ENCODE peak calls at places on chromosomes 3 and 15, in seven cellular contexts. One of them, this sample, is unnamed.

GRCh38 chr3:130835483-130835882 is 58.4 kb upstream of the ATP2C1 start:
- DNase-seq in PC-3: peak; percentile 3
- DNase-seq in GM23338: no peak
- DNase-seq in HepG2: no peak
- DNase-seq in HCT116: no peak
- DNase-seq in endothelial cell of umbilical vein: no peak
- DNase-seq in hepatocyte: no peak
- DNase-seq in this sample: no peak

GRCh38 chr15:52143862-52144261 is 31.3 kb upstream of the BCL2L10 start:
- DNase-seq in PC-3: peak; percentile 77
- DNase-seq in GM23338: peak; percentile 22
- DNase-seq in HepG2: peak; percentile 63
- DNase-seq in HCT116: no peak
- DNase-seq in endothelial cell of umbilical vein: no peak
- DNase-seq in hepatocyte: peak; percentile 48
- DNase-seq in this sample: no peak

GRCh38 chr3:184160456-184160855 is 5.3 kb downstream of the DVL3 start:
- DNase-seq in PC-3: peak; percentile 72
- DNase-seq in GM23338: no peak
- DNase-seq in HepG2: no peak
- DNase-seq in HCT116: no peak
- DNase-seq in endothelial cell of umbilical vein: peak; percentile 60
- DNase-seq in hepatocyte: no peak
- DNase-seq in this sample: no peak

GRCh38 chr3:25663324-25664065 is 1.2 kb downstream of the TOP2B start:
- DNase-seq in PC-3: peak; percentile 52
- DNase-seq in GM23338: peak; percentile 63
- DNase-seq in HepG2: peak; percentile 56
- DNase-seq in HCT116: peak; percentile 8
- DNase-seq in endothelial cell of umbilical vein: peak; percentile 58
- DNase-seq in hepatocyte: peak; percentile 34
- DNase-seq in this sample: peak; percentile 18

GRCh38 chr15:75640483-75641175 is 605 bp upstream of the IMP3 start:
- DNase-seq in PC-3: peak; percentile 55
- DNase-seq in GM23338: peak; percentile 79
- DNase-seq in HepG2: peak; percentile 61
- DNase-seq in HCT116: peak; percentile 54
- DNase-seq in endothelial cell of umbilical vein: peak; percentile 77
- DNase-seq in hepatocyte: peak; percentile 56
- DNase-seq in this sample: no peak

GRCh38 chr3:161744366-161744765 is 247.8 kb downstream of the OTOL1 start:
- DNase-seq in PC-3: no peak
- DNase-seq in GM23338: no peak
- DNase-seq in HepG2: no peak
- DNase-seq in HCT116: no peak
- DNase-seq in endothelial cell of umbilical vein: no peak
- DNase-seq in hepatocyte: no peak
- DNase-seq in this sample: no peak

GRCh38 chr3:100972867-100973266 is 20.4 kb downstream of the ABI3BP start:
- DNase-seq in PC-3: peak; percentile 52
- DNase-seq in GM23338: no peak
- DNase-seq in HepG2: no peak
- DNase-seq in HCT116: no peak
- DNase-seq in endothelial cell of umbilical vein: peak; percentile 44
- DNase-seq in hepatocyte: no peak
- DNase-seq in this sample: no peak

GRCh38 chr3:148992027-148992634 is 791 bp downstream of the GYG1 start:
- DNase-seq in PC-3: peak; percentile 40
- DNase-seq in GM23338: peak; percentile 71
- DNase-seq in HepG2: peak; percentile 8
- DNase-seq in HCT116: no peak
- DNase-seq in endothelial cell of umbilical vein: peak; percentile 45
- DNase-seq in hepatocyte: peak; percentile 74
- DNase-seq in this sample: peak; percentile 15

GRCh38 chr15:52144656-52145055 is 32.1 kb upstream of the BCL2L10 start:
- DNase-seq in PC-3: peak; percentile 43
- DNase-seq in GM23338: no peak
- DNase-seq in HepG2: no peak
- DNase-seq in HCT116: no peak
- DNase-seq in endothelial cell of umbilical vein: peak; percentile 35
- DNase-seq in hepatocyte: no peak
- DNase-seq in this sample: no peak

GRCh38 chr15:56473017-56473416 is 8.1 kb upstream of the MNS1 start:
- DNase-seq in PC-3: no peak
- DNase-seq in GM23338: no peak
- DNase-seq in HepG2: no peak
- DNase-seq in HCT116: no peak
- DNase-seq in endothelial cell of umbilical vein: no peak
- DNase-seq in hepatocyte: no peak
- DNase-seq in this sample: no peak

GRCh38 chr3:4993276-4994143 is 14.3 kb downstream of the BHLHE40 start:
- DNase-seq in PC-3: no peak
- DNase-seq in GM23338: no peak
- DNase-seq in HepG2: no peak
- DNase-seq in HCT116: no peak
- DNase-seq in endothelial cell of umbilical vein: no peak
- DNase-seq in hepatocyte: no peak
- DNase-seq in this sample: no peak

GRCh38 chr3:9078561-9079240 is 115.4 kb upstream of the RAD18 start:
- DNase-seq in PC-3: peak; percentile 20
- DNase-seq in GM23338: peak; percentile 71
- DNase-seq in HepG2: peak; percentile 9
- DNase-seq in HCT116: peak; percentile 3
- DNase-seq in endothelial cell of umbilical vein: no peak
- DNase-seq in hepatocyte: peak; percentile 32
- DNase-seq in this sample: no peak

GRCh38 chr3:39146611-39147373 is 6.6 kb downstream of the CSRNP1 start:
- DNase-seq in PC-3: peak; percentile 97
- DNase-seq in GM23338: no peak
- DNase-seq in HepG2: peak; percentile 29
- DNase-seq in HCT116: peak; percentile 77
- DNase-seq in endothelial cell of umbilical vein: peak; percentile 95
- DNase-seq in hepatocyte: peak; percentile 85
- DNase-seq in this sample: no peak

GRCh38 chr15:47027322-47027946 is 689.9 kb upstream of the SEMA6D start:
- DNase-seq in PC-3: no peak
- DNase-seq in GM23338: peak; percentile 50
- DNase-seq in HepG2: no peak
- DNase-seq in HCT116: no peak
- DNase-seq in endothelial cell of umbilical vein: no peak
- DNase-seq in hepatocyte: peak; percentile 17
- DNase-seq in this sample: no peak

GRCh38 chr15:62163847-62164499 is 1.1 kb downstream of the C2CD4B start:
- DNase-seq in PC-3: no peak
- DNase-seq in GM23338: peak; percentile 68
- DNase-seq in HepG2: no peak
- DNase-seq in HCT116: no peak
- DNase-seq in endothelial cell of umbilical vein: peak; percentile 44
- DNase-seq in hepatocyte: peak; percentile 26
- DNase-seq in this sample: peak; percentile 18

GRCh38 chr3:31968391-31968926 is 12.6 kb downstream of the OSBPL10 start:
- DNase-seq in PC-3: peak; percentile 65
- DNase-seq in GM23338: no peak
- DNase-seq in HepG2: no peak
- DNase-seq in HCT116: no peak
- DNase-seq in endothelial cell of umbilical vein: peak; percentile 78
- DNase-seq in hepatocyte: no peak
- DNase-seq in this sample: no peak

GRCh38 chr3:146883292-146883691 is 278.1 kb upstream of the PLSCR5 start:
- DNase-seq in PC-3: no peak
- DNase-seq in GM23338: no peak
- DNase-seq in HepG2: no peak
- DNase-seq in HCT116: no peak
- DNase-seq in endothelial cell of umbilical vein: no peak
- DNase-seq in hepatocyte: no peak
- DNase-seq in this sample: no peak

GRCh38 chr3:15110201-15110600 is 11.3 kb upstream of the RBSN start:
- DNase-seq in PC-3: no peak
- DNase-seq in GM23338: no peak
- DNase-seq in HepG2: no peak
- DNase-seq in HCT116: no peak
- DNase-seq in endothelial cell of umbilical vein: no peak
- DNase-seq in hepatocyte: no peak
- DNase-seq in this sample: no peak

GRCh38 chr3:133991209-133991608 is 38.5 kb downstream of the SLCO2A1 start:
- DNase-seq in PC-3: peak; percentile 26
- DNase-seq in GM23338: no peak
- DNase-seq in HepG2: no peak
- DNase-seq in HCT116: no peak
- DNase-seq in endothelial cell of umbilical vein: peak; percentile 41
- DNase-seq in hepatocyte: no peak
- DNase-seq in this sample: no peak

GRCh38 chr3:98787181-98787580 is 24.0 kb downstream of the ST3GAL6 start:
- DNase-seq in PC-3: no peak
- DNase-seq in GM23338: no peak
- DNase-seq in HepG2: no peak
- DNase-seq in HCT116: no peak
- DNase-seq in endothelial cell of umbilical vein: no peak
- DNase-seq in hepatocyte: no peak
- DNase-seq in this sample: no peak

GRCh38 chr15:64938192-64938591 is 26.5 kb downstream of the ANKDD1A start:
- DNase-seq in PC-3: peak; percentile 56
- DNase-seq in GM23338: no peak
- DNase-seq in HepG2: peak; percentile 77
- DNase-seq in HCT116: peak; percentile 21
- DNase-seq in endothelial cell of umbilical vein: peak; percentile 23
- DNase-seq in hepatocyte: no peak
- DNase-seq in this sample: no peak

GRCh38 chr3:18988619-18989229 is 159.6 kb upstream of the KCNH8 start:
- DNase-seq in PC-3: peak; percentile 81
- DNase-seq in GM23338: peak; percentile 80
- DNase-seq in HepG2: peak; percentile 12
- DNase-seq in HCT116: no peak
- DNase-seq in endothelial cell of umbilical vein: no peak
- DNase-seq in hepatocyte: peak; percentile 67
- DNase-seq in this sample: peak; percentile 27

DNA sequence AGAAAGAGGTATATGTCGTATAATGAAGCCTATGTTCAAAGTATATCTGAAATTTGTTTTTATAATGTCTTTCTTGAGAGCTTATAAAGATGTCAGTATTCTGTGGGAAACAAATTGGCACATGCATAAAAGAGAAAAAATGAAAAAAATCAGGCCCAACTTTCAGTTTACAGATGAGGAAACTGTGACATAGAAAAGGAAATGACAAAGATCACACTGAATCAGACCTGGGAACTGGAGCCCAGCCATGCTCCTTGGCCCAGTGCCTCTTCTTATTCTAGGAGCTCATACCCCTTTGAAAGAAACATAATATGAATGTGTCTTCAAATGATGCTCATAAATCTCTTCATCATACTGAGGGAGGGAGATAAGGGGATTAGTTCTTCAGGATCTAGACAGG is 48.4 kb downstream of the TMEM44 start:
- DNase-seq in PC-3: peak; percentile 82
- DNase-seq in GM23338: no peak
- DNase-seq in HepG2: no peak
- DNase-seq in HCT116: no peak
- DNase-seq in endothelial cell of umbilical vein: peak; percentile 92
- DNase-seq in hepatocyte: no peak
- DNase-seq in this sample: no peak
- H3K27ac ChIP-seq in PC-3: peak overlapping the region; percentile 82
- H3K27ac ChIP-seq in GM23338: no peak overlapping the region
- H3K27ac ChIP-seq in HepG2: no peak overlapping the region
- H3K27ac ChIP-seq in HCT116: no peak overlapping the region
- H3K27ac ChIP-seq in endothelial cell of umbilical vein: peak overlapping the region; percentile 80
- H3K27ac ChIP-seq in hepatocyte: no peak overlapping the region
- H3K27ac ChIP-seq in this sample: no peak overlapping the region

GRCh38 chr15:91125162-91125561 is 25.1 kb downstream of the SV2B start:
- DNase-seq in PC-3: no peak
- DNase-seq in GM23338: no peak
- DNase-seq in HepG2: no peak
- DNase-seq in HCT116: no peak
- DNase-seq in endothelial cell of umbilical vein: no peak
- DNase-seq in hepatocyte: no peak
- DNase-seq in this sample: no peak

GRCh38 chr15:91129436-91129835 is 29.4 kb downstream of the SV2B start:
- DNase-seq in PC-3: no peak
- DNase-seq in GM23338: no peak
- DNase-seq in HepG2: no peak
- DNase-seq in HCT116: no peak
- DNase-seq in endothelial cell of umbilical vein: no peak
- DNase-seq in hepatocyte: no peak
- DNase-seq in this sample: no peak

GRCh38 chr15:91126080-91126479 is 26.0 kb downstream of the SV2B start:
- DNase-seq in PC-3: no peak
- DNase-seq in GM23338: no peak
- DNase-seq in HepG2: no peak
- DNase-seq in HCT116: no peak
- DNase-seq in endothelial cell of umbilical vein: no peak
- DNase-seq in hepatocyte: no peak
- DNase-seq in this sample: no peak

GRCh38 chr15:91128028-91128427 is 28.0 kb downstream of the SV2B start:
- DNase-seq in PC-3: no peak
- DNase-seq in GM23338: no peak
- DNase-seq in HepG2: no peak
- DNase-seq in HCT116: no peak
- DNase-seq in endothelial cell of umbilical vein: no peak
- DNase-seq in hepatocyte: no peak
- DNase-seq in this sample: no peak

GRCh38 chr15:91127236-91127914 is 27.3 kb downstream of the SV2B start:
- DNase-seq in PC-3: no peak
- DNase-seq in GM23338: no peak
- DNase-seq in HepG2: no peak
- DNase-seq in HCT116: no peak
- DNase-seq in endothelial cell of umbilical vein: no peak
- DNase-seq in hepatocyte: no peak
- DNase-seq in this sample: no peak
- H3K4me2 ChIP-seq in PC-3: no peak overlapping the region
- H3K4me2 ChIP-seq in GM23338: peak overlapping the region; percentile 14
- H3K4me2 ChIP-seq in HepG2: no peak overlapping the region
- H3K4me2 ChIP-seq in HCT116: no peak overlapping the region
- H3K4me2 ChIP-seq in endothelial cell of umbilical vein: no peak overlapping the region
- H3K4me2 ChIP-seq in hepatocyte: no peak overlapping the region
- H3K4me2 ChIP-seq in this sample: peak overlapping the region; percentile 27

DNA sequence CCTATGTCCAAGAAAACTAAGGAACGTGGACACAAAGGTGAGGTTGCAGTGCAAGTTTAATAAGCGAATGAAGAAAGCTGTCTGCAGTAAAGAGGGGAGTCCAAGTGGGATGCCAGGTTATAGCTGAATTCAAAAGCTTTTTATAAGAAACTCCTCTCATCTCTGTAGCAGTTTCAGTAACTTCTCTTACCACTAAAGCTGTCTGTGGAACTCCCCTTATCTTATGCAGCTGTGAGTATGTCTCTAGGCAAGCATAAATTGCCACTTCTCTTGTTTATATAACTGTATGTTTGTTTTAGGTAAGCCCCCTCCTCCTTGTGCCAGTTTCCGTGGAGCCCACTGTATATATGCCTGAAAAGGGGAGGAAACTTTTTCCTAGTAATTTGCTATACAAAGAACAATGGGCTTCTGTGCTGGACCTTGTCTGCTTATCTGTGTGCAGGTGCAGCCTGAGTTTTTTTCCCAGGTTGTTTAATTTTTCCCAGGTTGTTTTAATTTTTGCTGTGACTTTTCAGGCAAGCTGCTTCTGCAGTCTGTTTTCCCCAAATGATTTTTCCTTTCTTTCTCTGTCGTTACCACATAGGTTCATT is 875.1 kb upstream of the EPHA6 start:
- DNase-seq in PC-3: no peak
- DNase-seq in GM23338: no peak
- DNase-seq in HepG2: no peak
- DNase-seq in HCT116: no peak
- DNase-seq in endothelial cell of umbilical vein: no peak
- DNase-seq in hepatocyte: no peak
- DNase-seq in this sample: no peak
- H2AFZ ChIP-seq in PC-3: peak overlapping the region; percentile 33
- H2AFZ ChIP-seq in GM23338: peak overlapping the region; percentile 35
- H2AFZ ChIP-seq in HepG2: no peak overlapping the region
- H2AFZ ChIP-seq in HCT116: no peak overlapping the region
- H2AFZ ChIP-seq in endothelial cell of umbilical vein: no peak overlapping the region
- H2AFZ ChIP-seq in hepatocyte: no peak overlapping the region
- H2AFZ ChIP-seq in this sample: peak overlapping the region; percentile 29

GRCh38 chr3:114452176-114452744 is 158.4 kb downstream of the TIGIT start:
- DNase-seq in PC-3: no peak
- DNase-seq in GM23338: no peak
- DNase-seq in HepG2: no peak
- DNase-seq in HCT116: no peak
- DNase-seq in endothelial cell of umbilical vein: peak; percentile 15
- DNase-seq in hepatocyte: no peak
- DNase-seq in this sample: no peak
- H3K27ac ChIP-seq in PC-3: no peak overlapping the region
- H3K27ac ChIP-seq in GM23338: no peak overlapping the region
- H3K27ac ChIP-seq in HepG2: no peak overlapping the region
- H3K27ac ChIP-seq in HCT116: no peak overlapping the region
- H3K27ac ChIP-seq in endothelial cell of umbilical vein: no peak overlapping the region
- H3K27ac ChIP-seq in hepatocyte: peak overlapping the region; percentile 59
- H3K27ac ChIP-seq in this sample: no peak overlapping the region

This sample was measured in neuronal stem cell.